ENCODE peak calls at places on chromosomes 16 and 17, in seven cellular contexts. J, G, X, W, N, V and M are unnamed samples.

GRCh38 chr16:2514333-2515179 is 804 bp downstream of the ATP6V0C start:
- DNase-seq in W (no peak), V (no peak), X (no peak), N (peak; percentile 39), G (no peak), J (peak; percentile 55), M (peak; percentile 50)

GRCh38 chr17:70987867-70988340 is 818.6 kb downstream of the KCNJ2 start:
- DNase-seq in N (peak; percentile 71), J (peak; percentile 85), V (no peak), W (no peak), X (no peak), G (no peak), M (no peak)

GRCh38 chr16:4381072-4381934 is 9.7 kb downstream of the VASN start:
- DNase-seq in X (no peak), G (no peak), V (no peak), W (no peak), N (no peak), J (no peak), M (peak; percentile 61)

GRCh38 chr16:86818701-86819522 is 240.6 kb downstream of the FOXL1 start:
- DNase-seq in X (no peak), G (no peak), N (no peak), J (peak; percentile 37), V (no peak), W (no peak), M (no peak)

GRCh38 chr16:65024649-65025243 is 97.1 kb downstream of the CDH11 start:
- DNase-seq in W (no peak), X (peak; percentile 79), N (no peak), J (no peak), G (no peak), V (peak; percentile 59), M (peak; percentile 3)

GRCh38 chr16:8736123-8736680 is 61.2 kb downstream of the TMEM186 start:
- DNase-seq in G (no peak), W (no peak), V (no peak), J (no peak), N (no peak), X (no peak), M (no peak)

GRCh38 chr16:80968386-80969113 is 38.1 kb downstream of the CMC2 start:
- DNase-seq in J (no peak), N (no peak), G (no peak), W (no peak), X (peak; percentile 68), V (no peak), M (no peak)

GRCh38 chr17:18859256-18859655 is 1.3 kb downstream of the PRPSAP2 start:
- DNase-seq in X (peak; percentile 73), W (no peak), J (peak; percentile 16), N (no peak), V (peak; percentile 62), G (no peak), M (peak; percentile 79)

GRCh38 chr16:55464375-55464774 is 14.6 kb upstream of the MMP2 start:
- DNase-seq in V (no peak), W (no peak), N (no peak), G (no peak), X (no peak), J (no peak), M (no peak)

GRCh38 chr16:71537643-71538042 is 11.4 kb downstream of the CHST4 start:
- DNase-seq in X (peak; percentile 41), G (no peak), V (peak; percentile 24), J (peak; percentile 76), W (no peak), N (peak; percentile 62), M (peak; percentile 71)

DNA sequence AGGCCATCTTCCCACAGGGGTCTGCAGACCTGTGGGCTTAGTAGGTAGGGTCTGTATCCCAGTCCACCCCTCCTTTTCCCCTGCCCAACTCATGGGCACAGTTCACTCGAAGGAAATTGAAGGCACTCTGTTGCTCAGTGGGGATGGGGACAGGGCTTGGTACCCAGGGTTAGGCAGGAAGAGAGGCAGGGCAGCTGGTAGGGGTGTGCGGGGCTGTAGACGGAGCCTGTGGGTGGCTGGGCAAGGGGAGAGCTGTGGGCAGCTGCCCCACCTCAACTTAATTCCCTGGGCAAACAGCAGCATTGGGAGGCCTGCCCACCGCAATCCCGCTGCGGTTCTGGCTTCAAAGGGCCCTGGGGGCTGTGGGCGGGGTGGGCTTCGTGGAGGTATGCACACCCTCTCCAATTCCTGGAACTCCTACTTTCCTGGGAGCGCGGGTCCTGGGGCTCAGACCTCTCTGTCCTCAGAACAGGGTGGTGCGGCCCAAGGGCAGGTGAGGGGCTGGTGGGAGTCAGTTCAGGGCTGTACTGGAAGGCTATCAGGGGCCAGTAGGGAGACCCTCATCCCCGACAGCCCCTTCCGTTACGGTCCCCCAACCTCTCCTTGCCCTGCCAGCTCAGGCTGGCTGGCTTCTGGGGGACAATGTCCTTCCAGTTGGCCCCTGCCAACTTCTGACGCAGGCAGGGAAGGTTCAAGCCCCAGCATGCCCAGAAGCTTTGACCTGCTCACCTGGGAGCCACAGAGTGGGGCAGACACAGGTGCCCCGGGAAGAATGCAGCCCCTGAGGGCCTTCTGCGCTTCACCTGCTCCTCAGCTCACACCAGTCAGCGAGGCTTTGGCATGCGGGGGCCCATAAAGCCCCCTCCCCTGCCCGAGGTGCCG is 9.1 kb downstream of the FOXJ1 start:
- DNase-seq in J (no peak), N (no peak), G (no peak), W (no peak), V (no peak), X (no peak), M (no peak)
- H4K8ac ChIP-seq in J (no peak overlapping the region), N (no peak overlapping the region), G (peak overlapping the region; percentile 43), W (no peak overlapping the region), V (no peak overlapping the region), X (no peak overlapping the region), M (peak overlapping the region; percentile 13)

DNA sequence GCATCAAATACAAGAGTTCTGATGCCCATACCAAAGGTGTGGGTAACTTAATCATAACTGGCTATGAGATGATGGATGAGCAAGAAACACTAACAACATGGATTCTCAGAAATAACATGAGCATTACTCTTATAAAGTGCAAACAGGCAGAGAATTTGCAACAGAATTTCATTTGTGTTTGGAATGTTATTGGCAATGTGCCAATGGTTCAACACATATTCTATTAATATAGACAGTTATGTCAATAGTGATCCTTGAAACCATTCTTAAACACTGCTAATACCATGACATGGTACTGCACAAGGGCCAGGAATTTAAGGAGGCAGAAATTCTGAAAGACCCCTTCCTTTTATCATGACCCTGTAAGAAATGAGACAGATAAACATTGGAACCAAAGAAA is 217.1 kb upstream of the WSB1 start:
- DNase-seq in G (no peak), V (no peak), X (no peak), N (no peak), W (no peak), J (no peak), M (no peak)
- H3K23ac ChIP-seq in G (no peak overlapping the region), V (no peak overlapping the region), X (no peak overlapping the region), N (no peak overlapping the region), W (no peak overlapping the region), J (no peak overlapping the region), M (no peak overlapping the region)

GRCh38 chr17:20313306-20313705 is 154.0 kb downstream of the LGALS9B start:
- DNase-seq in G (no peak), X (no peak), V (no peak), N (no peak), W (no peak), J (no peak), M (no peak)
- H4K8ac ChIP-seq in G (no peak overlapping the region), X (no peak overlapping the region), V (no peak overlapping the region), N (no peak overlapping the region), W (no peak overlapping the region), J (no peak overlapping the region), M (no peak overlapping the region)

DNA sequence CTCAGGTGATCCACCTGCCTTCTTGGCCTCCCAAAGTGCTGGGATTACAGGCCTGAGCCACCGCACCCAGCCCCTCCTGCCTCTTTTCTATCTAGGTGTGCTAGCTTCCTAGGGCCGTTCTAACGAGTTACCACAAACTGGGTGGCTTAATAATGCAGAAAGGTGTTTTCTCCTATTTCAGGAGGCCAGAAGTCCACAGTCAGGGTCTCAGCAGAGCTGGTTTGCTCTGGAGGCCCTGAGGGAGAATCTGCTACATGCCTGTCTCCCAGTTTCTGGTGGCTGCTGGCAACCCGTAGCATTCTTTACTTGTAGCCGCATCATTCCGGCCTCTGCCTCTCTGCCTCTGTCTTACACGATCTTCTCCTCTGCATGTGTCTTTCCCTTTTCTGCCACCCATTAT is 89.2 kb downstream of the NTN1 start:
- DNase-seq in J (no peak), G (no peak), N (no peak), V (no peak), X (no peak), W (no peak), M (peak; percentile 90)
- H3K23ac ChIP-seq in J (no peak overlapping the region), G (no peak overlapping the region), N (no peak overlapping the region), V (no peak overlapping the region), X (no peak overlapping the region), W (no peak overlapping the region), M (no peak overlapping the region)

DNA sequence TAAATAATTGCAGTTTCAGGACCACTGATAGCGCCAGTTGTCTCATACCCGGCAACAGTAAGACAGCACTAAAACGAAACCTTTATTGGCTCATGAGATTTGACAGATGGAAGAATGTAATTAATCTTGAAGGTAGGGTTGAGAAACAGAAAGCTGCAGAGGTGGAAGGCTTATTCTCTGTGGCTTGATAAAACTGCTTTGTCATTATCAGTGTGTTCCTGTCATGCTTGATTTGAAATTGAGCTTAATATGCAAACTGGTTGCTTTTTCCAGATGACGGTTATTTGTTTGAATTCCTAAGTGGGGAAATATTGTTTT is 1.3 kb downstream of the ATP6V0A1 start:
- DNase-seq in N (no peak), V (peak; percentile 81), J (peak; percentile 13), W (no peak), G (no peak), X (peak; percentile 62), M (no peak)
- H4K8ac ChIP-seq in N (no peak overlapping the region), V (no peak overlapping the region), J (no peak overlapping the region), W (no peak overlapping the region), G (no peak overlapping the region), X (no peak overlapping the region), M (no peak overlapping the region)